ENCODE peak calls at places on chromosomes 5 and 9, in nine cellular contexts. F, C, I, H, P, K, M, L and O are unnamed samples.

GRCh38 chr9:19331877-19332276 is 48.2 kb downstream of the RPS6 start:
- DNase-seq in K (no peak), L (no peak), F (peak; percentile 1), H (no peak), M (no peak), I (no peak), C (no peak), P (no peak), O (no peak)

GRCh38 chr5:175718401-175719108 is 60.7 kb downstream of the HRH2 start:
- DNase-seq in M (peak; percentile 71), L (peak; percentile 39), C (no peak), I (no peak), F (no peak), H (no peak), P (peak; percentile 66), K (no peak), O (peak; percentile 56)

GRCh38 chr9:109191746-109192145 is 24.7 kb upstream of the FRRS1L start:
- DNase-seq in L (no peak), C (no peak), H (no peak), M (no peak), P (no peak), F (no peak), K (no peak), I (no peak), O (no peak)

GRCh38 chr5:158979749-158980521 is 119.8 kb downstream of the EBF1 start:
- DNase-seq in M (peak; percentile 59), P (peak; percentile 45), I (peak; percentile 81), L (peak; percentile 25), K (peak; percentile 3), H (no peak), F (no peak), C (no peak), O (peak; percentile 46)

GRCh38 chr9:14345586-14346237 is 31.8 kb upstream of the NFIB start:
- DNase-seq in L (no peak), P (peak; percentile 50), I (no peak), K (no peak), C (no peak), M (no peak), F (no peak), H (no peak), O (no peak)

GRCh38 chr9:109181284-109181683 is 14.2 kb upstream of the FRRS1L start:
- DNase-seq in M (no peak), L (no peak), H (peak; percentile 67), F (no peak), P (no peak), I (no peak), K (no peak), C (no peak), O (no peak)

GRCh38 chr5:92518318-92518913 is 1062.6 kb downstream of the NR2F1-AS1 start:
- DNase-seq in P (peak; percentile 49), L (peak; percentile 58), K (peak; percentile 3), F (peak; percentile 27), I (no peak), M (no peak), H (peak; percentile 47), C (no peak), O (peak; percentile 11)

GRCh38 chr9:101566904-101567724 is 27.7 kb downstream of the PPP3R2 start:
- DNase-seq in K (no peak), P (no peak), I (no peak), F (no peak), L (peak; percentile 63), C (no peak), M (no peak), H (peak; percentile 21), O (no peak)

GRCh38 chr5:134383980-134384697 is 12.8 kb downstream of the UBE2B start:
- DNase-seq in I (no peak), L (no peak), H (peak; percentile 35), K (no peak), P (no peak), C (no peak), F (no peak), M (no peak), O (no peak)

GRCh38 chr9:127467621-127468020 is 16.3 kb downstream of the LRSAM1 start:
- DNase-seq in L (no peak), M (no peak), P (no peak), H (no peak), K (no peak), C (no peak), I (no peak), F (no peak), O (no peak)

GRCh38 chr5:58453326-58453725 is 6.6 kb downstream of the PLK2 start:
- DNase-seq in H (no peak), I (no peak), F (no peak), P (no peak), M (no peak), L (no peak), K (no peak), C (no peak), O (no peak)

GRCh38 chr5:20445326-20445860 is 457.4 kb upstream of the CDH18 start:
- DNase-seq in C (no peak), L (no peak), I (no peak), M (no peak), P (no peak), H (no peak), K (no peak), F (no peak), O (no peak)

GRCh38 chr5:14063117-14063516 is 80.0 kb upstream of the TRIO start:
- DNase-seq in L (peak; percentile 64), F (no peak), K (no peak), P (no peak), M (no peak), H (no peak), I (no peak), C (no peak), O (no peak)

GRCh38 chr9:86222667-86223066 is 36.8 kb downstream of the C9orf153 start:
- DNase-seq in M (no peak), P (no peak), F (no peak), I (no peak), K (no peak), H (no peak), L (no peak), C (no peak), O (no peak)

GRCh38 chr5:112694853-112695709 is 42.6 kb upstream of the APC start:
- DNase-seq in H (no peak), K (no peak), P (no peak), F (no peak), C (no peak), L (peak; percentile 72), M (no peak), I (no peak), O (no peak)

GRCh38 chr5:138874771-138875628 is at the start of gene LRRTM2:
- DNase-seq in M (peak; percentile 78), H (no peak), C (no peak), K (peak; percentile 49), L (peak; percentile 89), I (no peak), F (peak; percentile 85), P (no peak), O (no peak)

GRCh38 chr9:42852133-42852532 is 668.7 kb downstream of the SPATA31A6 start:
- DNase-seq in F (no peak), L (peak; percentile 0), K (peak; percentile 0), I (peak; percentile 73), C (no peak), M (no peak), H (no peak), P (peak; percentile 34), O (peak; percentile 18)

GRCh38 chr5:80061005-80061404 is 25.9 kb downstream of the THBS4 start:
- DNase-seq in C (no peak), K (no peak), I (no peak), F (no peak), H (no peak), L (peak; percentile 6), M (no peak), P (no peak), O (no peak)

GRCh38 chr5:936149-937144 is 43.8 kb downstream of the TRIP13 start:
- DNase-seq in M (no peak), L (no peak), K (no peak), C (no peak), F (no peak), P (peak; percentile 16), H (no peak), I (no peak), O (no peak)

GRCh38 chr5:68178579-68178978 is 37.0 kb upstream of the PIK3R1 start:
- DNase-seq in F (no peak), K (no peak), H (no peak), I (no peak), L (peak; percentile 41), P (no peak), M (no peak), C (no peak), O (no peak)

GRCh38 chr5:148830220-148830619 is 3.8 kb downstream of the ADRB2 start:
- DNase-seq in L (no peak), P (no peak), M (no peak), I (no peak), F (no peak), H (no peak), C (no peak), K (no peak), O (peak; percentile 6)

GRCh38 chr9:106753155-106753671 is 109.8 kb upstream of the ZNF462 start:
- DNase-seq in L (no peak), F (no peak), K (no peak), I (no peak), P (peak; percentile 3), M (no peak), C (peak; percentile 86), H (peak; percentile 40), O (no peak)

GRCh38 chr9:10265102-10265708 is 347.6 kb downstream of the PTPRD start:
- DNase-seq in K (peak; percentile 1), H (no peak), F (peak; percentile 47), I (no peak), P (no peak), M (no peak), L (no peak), C (no peak), O (no peak)

GRCh38 chr9:91803143-91803940 is 146.7 kb downstream of the ROR2 start:
- DNase-seq in P (no peak), F (no peak), L (peak; percentile 71), I (no peak), C (no peak), M (no peak), H (no peak), K (no peak), O (no peak)